ENCODE peak calls at places on chromosomes 5 and 9, in four cellular contexts. J is mammary epithelial cell; Y is Calu3; N is activated naive CD4-positive, alpha-beta T cell. K is an unnamed sample.

GRCh38 chr5:57368010-57368409 is 114.6 kb downstream of the ACTBL2 start:
- DNase-seq in J (peak), Y (no peak), N (no peak), K (peak)

GRCh38 chr5:90221947-90222346 is 187.6 kb downstream of the CETN3 start:
- DNase-seq in J (peak), Y (peak), N (no peak), K (peak)

GRCh38 chr5:168292783-168293696 is 1.6 kb downstream of the WWC1 start:
- DNase-seq in J (no peak), Y (no peak), N (no peak), K (peak)

GRCh38 chr5:68682400-68683152 is 411.2 kb upstream of the SLC30A5 start:
- DNase-seq in J (no peak), Y (peak), N (no peak), K (peak)

GRCh38 chr5:180976518-180976917 is 12.1 kb upstream of the BTNL3 start:
- DNase-seq in J (no peak), Y (peak), N (no peak), K (no peak)

GRCh38 chr9:119289740-119290139 is 79.5 kb downstream of the BRINP1 start:
- DNase-seq in J (peak), Y (no peak), N (no peak), K (peak)

GRCh38 chr5:98510111-98510510 is 263.4 kb upstream of the RGMB start:
- DNase-seq in J (peak), Y (no peak), N (no peak), K (peak)

GRCh38 chr9:110081395-110081794 is 126.6 kb downstream of the C9orf152 start:
- DNase-seq in J (no peak), Y (no peak), N (no peak), K (peak)

GRCh38 chr9:8365029-8365428 is 565.5 kb upstream of the DMAC1 start:
- DNase-seq in J (no peak), Y (peak), N (no peak), K (peak)

GRCh38 chr5:170006016-170006415 is 25.7 kb upstream of the INSYN2B start:
- DNase-seq in J (no peak), Y (no peak), N (no peak), K (no peak)

GRCh38 chr9:86795861-86796497 is 151.3 kb downstream of the GAS1 start:
- DNase-seq in J (no peak), Y (no peak), N (no peak), K (no peak)

GRCh38 chr9:134955801-134956200 is 38.1 kb upstream of the FCN1 start:
- DNase-seq in J (no peak), Y (no peak), N (no peak), K (no peak)

GRCh38 chr9:34550016-34550680 is 27.4 kb upstream of the ENHO start:
- DNase-seq in J (no peak), Y (no peak), N (no peak), K (no peak)